ENCODE peak calls at places on chromosome 17, in five cellular contexts. Y is heart right ventricle, J is upper lobe of right lung, S is coronary artery, N is left ventricle myocardium inferior. U is an unnamed sample.
A peak's percentile ranks its signal among the peaks of the same experiment; 100 is the strongest.

GRCh38 chr17:58328195-58329034 is at the start of gene TSPOAP1:
- DNase-seq in N (peak; percentile 19), S (no peak), J (peak; percentile 70), Y (no peak), U (no peak)

GRCh38 chr17:37478187-37478586 is 11.5 kb upstream of the DUSP14 start:
- DNase-seq in S (no peak), Y (peak; percentile 42), J (no peak), N (peak; percentile 58), U (peak; percentile 86)

GRCh38 chr17:79019631-79020584 is 4.1 kb upstream of the C1QTNF1 start:
- DNase-seq in N (peak; percentile 68), S (peak; percentile 98), Y (peak; percentile 65), J (peak; percentile 68), U (peak; percentile 93)

GRCh38 chr17:78895322-78895721 is 7.7 kb downstream of the CEP295NL start:
- DNase-seq in Y (no peak), N (no peak), J (no peak), S (no peak), U (no peak)

GRCh38 chr17:81717766-81718089 is 5.6 kb downstream of the SLC25A10 start:
- DNase-seq in S (no peak), N (no peak), Y (no peak), J (no peak), U (no peak)

GRCh38 chr17:4043862-4044261 is 79.6 kb upstream of the ATP2A3 start:
- DNase-seq in N (no peak), J (no peak), S (no peak), Y (peak; percentile 25), U (no peak)

GRCh38 chr17:69447726-69448125 is 33.2 kb downstream of the MAP2K6 start:
- DNase-seq in Y (peak; percentile 35), S (no peak), N (peak; percentile 56), J (no peak), U (no peak)

GRCh38 chr17:82702161-82702932 is 3.8 kb upstream of the RAB40B start:
- DNase-seq in S (no peak), Y (no peak), J (no peak), N (no peak), U (no peak)

GRCh38 chr17:55264273-55264639 is 504 bp upstream of the HLF start:
- DNase-seq in N (no peak), J (no peak), S (no peak), Y (no peak), U (no peak)

GRCh38 chr17:82372591-82373452 is 1.3 kb downstream of the UTS2R start:
- DNase-seq in N (no peak), S (no peak), J (no peak), Y (no peak), U (no peak)

GRCh38 chr17:38676706-38677504 is 2.1 kb upstream of the EPOP start:
- DNase-seq in Y (peak; percentile 79), N (peak; percentile 83), S (no peak), J (peak; percentile 87), U (peak; percentile 85)

GRCh38 chr17:61695779-61696337 is 104.8 kb upstream of the NACA2 start:
- DNase-seq in S (no peak), N (no peak), Y (no peak), J (no peak), U (no peak)

GRCh38 chr17:19705201-19705600 is 11.2 kb downstream of the SLC47A2 start:
- DNase-seq in N (no peak), J (no peak), Y (no peak), S (no peak), U (no peak)

GRCh38 chr17:59783221-59784016 is 76.0 kb downstream of the VMP1 start:
- DNase-seq in J (no peak), Y (no peak), N (no peak), S (no peak), U (no peak)

GRCh38 chr17:77011173-77012011 is 129.4 kb upstream of the SEC14L1 start:
- DNase-seq in S (no peak), N (no peak), Y (no peak), J (no peak), U (no peak)

GRCh38 chr17:79581306-79581932 is 29.4 kb downstream of the RBFOX3 start:
- DNase-seq in N (no peak), S (no peak), Y (no peak), J (no peak), U (no peak)

GRCh38 chr17:17119533-17119932 is 77.3 kb downstream of the MPRIP start:
- DNase-seq in S (no peak), N (no peak), Y (no peak), J (no peak), U (no peak)

GRCh38 chr17:12996357-12996756 is 21.5 kb downstream of the ELAC2 start:
- DNase-seq in N (no peak), J (no peak), Y (no peak), S (no peak), U (no peak)

GRCh38 chr17:40901981-40902862 is 17.2 kb upstream of the KRT20 start:
- DNase-seq in N (no peak), S (no peak), J (no peak), Y (no peak), U (no peak)

GRCh38 chr17:54426287-54426886 is 474.3 kb upstream of the TOM1L1 start:
- DNase-seq in N (no peak), Y (no peak), J (no peak), S (no peak), U (no peak)

GRCh38 chr17:17726721-17727060 is 45.4 kb downstream of the RAI1 start:
- DNase-seq in S (no peak), J (no peak), Y (no peak), N (no peak), U (no peak)

GRCh38 chr17:11467639-11468038 is 130.6 kb upstream of the DNAH9 start:
- DNase-seq in S (no peak), J (no peak), Y (no peak), N (no peak), U (no peak)

GRCh38 chr17:47742319-47743181 is 9.5 kb downstream of the TBX21 start:
- DNase-seq in Y (peak; percentile 39), S (no peak), J (no peak), N (no peak), U (no peak)

GRCh38 chr17:19003966-19004600 is 481 bp downstream of the FAM83G start:
- DNase-seq in S (no peak), J (peak; percentile 73), Y (no peak), N (no peak), U (no peak)

GRCh38 chr17:68210570-68210969 is 37.3 kb upstream of the AMZ2 start:
- DNase-seq in Y (no peak), N (no peak), J (no peak), S (no peak), U (peak; percentile 70)

GRCh38 chr17:68205251-68205807 is 42.5 kb upstream of the AMZ2 start:
- DNase-seq in N (peak; percentile 92), J (peak; percentile 96), S (peak; percentile 89), Y (peak; percentile 95), U (peak; percentile 91)

GRCh38 chr17:68204736-68205135 is 43.1 kb upstream of the AMZ2 start:
- DNase-seq in Y (peak; percentile 38), N (peak; percentile 31), J (peak; percentile 78), S (no peak), U (no peak)

GRCh38 chr17:68207651-68208253 is 40.1 kb upstream of the AMZ2 start:
- DNase-seq in S (no peak), Y (peak; percentile 43), J (no peak), N (peak; percentile 28), U (peak; percentile 72)
- H3K4me3 ChIP-seq in S (no peak overlapping the region), Y (no peak overlapping the region), J (no peak overlapping the region), N (peak overlapping the region; percentile 77), U (no peak overlapping the region)

GRCh38 chr17:75632863-75633483 is at the start of gene SMIM5:
- DNase-seq in Y (peak; percentile 91), J (peak; percentile 93), N (peak; percentile 87), S (peak; percentile 91), U (peak; percentile 88)
- H3K4me3 ChIP-seq in Y (no peak within 1 kb of the TSS), J (no peak within 1 kb of the TSS), N (peak within 1 kb of the TSS; percentile 64), S (peak within 1 kb of the TSS; percentile 57), U (no peak within 1 kb of the TSS)

GRCh38 chr17:67433248-67433924 is 56.3 kb downstream of the PITPNC1 start:
- DNase-seq in S (no peak), N (no peak), J (no peak), Y (peak; percentile 10), U (no peak)

GRCh38 chr17:67427410-67427809 is 50.3 kb downstream of the PITPNC1 start:
- DNase-seq in S (no peak), Y (no peak), N (no peak), J (no peak), U (peak; percentile 43)

GRCh38 chr17:67434061-67434525 is 57.0 kb downstream of the PITPNC1 start:
- DNase-seq in S (no peak), N (peak; percentile 54), Y (peak; percentile 31), J (peak; percentile 76), U (peak; percentile 21)

GRCh38 chr17:67435122-67435521 is 58.0 kb downstream of the PITPNC1 start:
- DNase-seq in S (no peak), Y (no peak), J (no peak), N (no peak), U (no peak)

GRCh38 chr17:67431210-67432015 is 54.3 kb downstream of the PITPNC1 start:
- DNase-seq in Y (no peak), N (no peak), J (no peak), S (no peak), U (no peak)
- H3K4me3 ChIP-seq in Y (no peak overlapping the region), N (no peak overlapping the region), J (no peak overlapping the region), S (no peak overlapping the region), U (no peak overlapping the region)

GRCh38 chr17:7215136-7215638 is 4.4 kb downstream of the DLG4 start:
- DNase-seq in N (no peak), Y (no peak), S (no peak), J (no peak), U (no peak)
- H3K4me3 ChIP-seq in N (peak overlapping the region; percentile 81), Y (no peak overlapping the region), S (peak overlapping the region; percentile 72), J (peak overlapping the region; percentile 66), U (no peak overlapping the region)

DNA sequence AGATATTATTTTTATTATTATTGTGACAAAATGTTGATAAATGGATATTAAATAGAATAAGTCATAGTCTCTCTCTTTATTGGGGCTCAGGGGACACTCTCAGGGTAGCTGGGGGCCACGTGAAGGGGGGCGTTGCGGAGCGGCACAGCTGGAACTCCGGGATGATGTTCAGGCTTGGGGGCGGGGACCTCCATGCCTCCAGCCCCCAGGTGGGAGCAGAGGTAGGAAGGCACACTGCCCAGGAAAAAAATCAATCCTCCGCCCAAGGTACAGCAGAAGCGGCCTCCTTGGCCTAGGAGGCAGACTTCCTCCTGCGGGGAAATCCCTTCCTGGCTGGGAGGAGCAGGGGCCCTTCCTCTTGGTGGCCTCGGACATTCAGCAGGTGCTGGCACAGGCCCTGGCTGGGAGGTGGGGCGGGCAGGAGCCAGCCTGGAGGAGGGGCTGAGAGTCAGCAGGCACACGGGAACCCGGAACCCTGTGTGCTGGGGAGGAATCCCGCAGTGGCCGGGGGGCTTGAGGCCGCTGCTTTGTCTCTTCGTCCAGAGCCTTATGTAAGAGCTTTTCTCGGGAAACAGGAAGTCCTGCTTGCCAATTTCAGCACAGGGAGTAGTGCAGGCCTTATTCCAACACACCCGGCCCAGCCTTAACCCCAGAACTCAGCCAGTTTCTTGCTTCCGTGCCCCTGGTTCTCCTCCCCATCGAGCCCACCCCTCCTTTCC is 566 bp upstream of the TNFSF13 start:
- DNase-seq in S (peak; percentile 87), Y (peak; percentile 87), J (peak; percentile 97), N (peak; percentile 87), U (peak; percentile 95)
- H3K4me3 ChIP-seq in S (peak overlapping the region; percentile 95), Y (no peak overlapping the region), J (peak overlapping the region; percentile 91), N (peak overlapping the region; percentile 99), U (no peak overlapping the region)

DNA sequence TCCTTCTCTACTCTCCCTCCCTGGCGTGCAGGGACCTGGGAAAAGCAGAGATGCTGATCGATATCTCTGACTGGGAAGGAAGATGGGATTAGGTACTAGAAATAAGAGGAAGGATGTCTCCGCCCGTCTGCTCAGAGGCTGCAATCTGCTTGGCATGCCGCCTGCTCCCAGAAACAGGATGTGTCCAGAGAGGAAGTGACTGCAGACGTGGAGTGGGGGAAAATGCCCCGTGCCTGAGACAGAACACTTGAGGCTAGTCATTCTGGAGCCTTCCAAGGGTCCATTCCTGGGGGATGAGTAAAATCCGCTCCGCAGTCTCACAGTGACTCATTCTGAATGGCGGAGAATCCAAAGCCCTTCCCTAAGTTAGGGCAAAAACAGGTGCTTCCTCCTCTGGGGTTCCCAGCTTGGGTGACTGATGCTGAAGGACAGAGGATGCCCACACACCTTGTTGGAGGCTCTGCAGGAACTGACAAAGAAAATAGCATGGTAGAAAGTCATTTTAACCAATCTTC is 45.0 kb upstream of the SMURF2 start:
- DNase-seq in S (peak; percentile 84), Y (peak; percentile 84), N (peak; percentile 88), J (peak; percentile 90), U (peak; percentile 89)
- H3K4me3 ChIP-seq in S (peak overlapping the region; percentile 25), Y (no peak overlapping the region), N (no peak overlapping the region), J (no peak overlapping the region), U (no peak overlapping the region)

U was measured in lower leg skin.